ENCODE peak calls at places on chromosomes 3 and 15, in four cellular contexts. One of them, this sample, is unnamed.

GRCh38 chr3:2826453-2826852 is 283.7 kb downstream of the IL5RA start:
- DNase-seq in K562: no peak
- DNase-seq in HepG2: no peak
- DNase-seq in GM12878: no peak
- DNase-seq in this sample: no peak

GRCh38 chr3:128923607-128924385 is 44.4 kb downstream of the ACAD9 start:
- DNase-seq in HepG2: no peak
- DNase-seq in GM12878: no peak
- DNase-seq in K562: no peak
- DNase-seq in this sample: no peak

GRCh38 chr3:135516143-135516542 is 449.4 kb upstream of the PPP2R3A start:
- DNase-seq in GM12878: no peak
- DNase-seq in HepG2: peak; percentile 4
- DNase-seq in K562: peak; percentile 8
- DNase-seq in this sample: peak; percentile 33

GRCh38 chr15:88385078-88385700 is 82.0 kb downstream of the MRPL46 start:
- DNase-seq in HepG2: no peak
- DNase-seq in GM12878: no peak
- DNase-seq in K562: no peak
- DNase-seq in this sample: no peak

GRCh38 chr15:57537072-57537471 is 54.6 kb upstream of the MYZAP start:
- DNase-seq in GM12878: no peak
- DNase-seq in HepG2: peak; percentile 13
- DNase-seq in K562: no peak
- DNase-seq in this sample: no peak

GRCh38 chr3:41477399-41478014 is 278.2 kb downstream of the CTNNB1 start:
- DNase-seq in K562: no peak
- DNase-seq in GM12878: no peak
- DNase-seq in HepG2: peak; percentile 39
- DNase-seq in this sample: no peak

GRCh38 chr3:101150504-101150903 is 157.3 kb upstream of the ABI3BP start:
- DNase-seq in GM12878: no peak
- DNase-seq in K562: no peak
- DNase-seq in HepG2: no peak
- DNase-seq in this sample: no peak

GRCh38 chr3:195546130-195546560 is 3.0 kb upstream of the PPP1R2 start:
- DNase-seq in HepG2: peak; percentile 62
- DNase-seq in GM12878: no peak
- DNase-seq in K562: no peak
- DNase-seq in this sample: no peak

GRCh38 chr3:144181062-144181461 is 209.4 kb downstream of the DIPK2A start:
- DNase-seq in HepG2: no peak
- DNase-seq in GM12878: no peak
- DNase-seq in K562: no peak
- DNase-seq in this sample: no peak

GRCh38 chr3:187130346-187131066 is 8.8 kb downstream of the RPL39L start:
- DNase-seq in GM12878: no peak
- DNase-seq in HepG2: no peak
- DNase-seq in K562: no peak
- DNase-seq in this sample: no peak

GRCh38 chr3:85801955-85802354 is 843.2 kb downstream of the CADM2 start:
- DNase-seq in K562: no peak
- DNase-seq in HepG2: peak; percentile 20
- DNase-seq in GM12878: no peak
- DNase-seq in this sample: peak; percentile 31

GRCh38 chr3:47133641-47134040 is 30.3 kb downstream of the SETD2 start:
- DNase-seq in K562: no peak
- DNase-seq in HepG2: no peak
- DNase-seq in GM12878: no peak
- DNase-seq in this sample: no peak

GRCh38 chr15:87609474-87609873 is 647.1 kb downstream of the NTRK3 start:
- DNase-seq in K562: peak; percentile 33
- DNase-seq in HepG2: no peak
- DNase-seq in GM12878: no peak
- DNase-seq in this sample: no peak

GRCh38 chr15:39030291-39031070 is 465.9 kb upstream of the RASGRP1 start:
- DNase-seq in GM12878: no peak
- DNase-seq in K562: no peak
- DNase-seq in HepG2: no peak
- DNase-seq in this sample: no peak

GRCh38 chr15:93982226-93982641 is 249.1 kb upstream of the MCTP2 start:
- DNase-seq in K562: no peak
- DNase-seq in GM12878: no peak
- DNase-seq in HepG2: no peak
- DNase-seq in this sample: no peak

GRCh38 chr3:168116279-168116678 is 20.6 kb upstream of the GOLIM4 start:
- DNase-seq in GM12878: no peak
- DNase-seq in HepG2: no peak
- DNase-seq in K562: peak; percentile 81
- DNase-seq in this sample: no peak

GRCh38 chr3:160370987-160371857 is 27.8 kb downstream of the IFT80 start:
- DNase-seq in GM12878: no peak
- DNase-seq in K562: no peak
- DNase-seq in HepG2: no peak
- DNase-seq in this sample: no peak

GRCh38 chr3:15982667-15983145 is 184.9 kb upstream of the ANKRD28 start:
- DNase-seq in K562: no peak
- DNase-seq in HepG2: no peak
- DNase-seq in GM12878: no peak
- DNase-seq in this sample: no peak

GRCh38 chr3:108453541-108454057 is 56.8 kb downstream of the MYH15 start:
- DNase-seq in K562: no peak
- DNase-seq in GM12878: no peak
- DNase-seq in HepG2: no peak
- DNase-seq in this sample: no peak

GRCh38 chr15:66149871-66150270 is 103.7 kb downstream of the MEGF11 start:
- DNase-seq in GM12878: no peak
- DNase-seq in K562: no peak
- DNase-seq in HepG2: no peak
- DNase-seq in this sample: no peak

GRCh38 chr3:186054481-186055399 is 54.1 kb downstream of the ETV5 start:
- DNase-seq in HepG2: no peak
- DNase-seq in K562: no peak
- DNase-seq in GM12878: no peak
- DNase-seq in this sample: no peak

GRCh38 chr15:25186906-25187645 is 232.3 kb downstream of the SNRPN start:
- DNase-seq in GM12878: no peak
- DNase-seq in K562: no peak
- DNase-seq in HepG2: no peak
- DNase-seq in this sample: no peak

GRCh38 chr15:40323953-40324937 is 753 bp downstream of the INAFM2 start:
- DNase-seq in GM12878: no peak
- DNase-seq in K562: peak; percentile 39
- DNase-seq in HepG2: no peak
- DNase-seq in this sample: no peak

GRCh38 chr3:72143322-72143721 is 358.4 kb upstream of the PROK2 start:
- DNase-seq in HepG2: peak; percentile 54
- DNase-seq in GM12878: no peak
- DNase-seq in K562: peak; percentile 66
- DNase-seq in this sample: no peak

GRCh38 chr3:150309557-150309956 is 98.5 kb upstream of the TSC22D2 start:
- DNase-seq in K562: no peak
- DNase-seq in GM12878: no peak
- DNase-seq in HepG2: no peak
- DNase-seq in this sample: no peak

GRCh38 chr3:15794303-15794771 is 3.4 kb downstream of the ANKRD28 start:
- DNase-seq in HepG2: no peak
- DNase-seq in K562: peak; percentile 35
- DNase-seq in GM12878: no peak
- DNase-seq in this sample: no peak

GRCh38 chr3:44223274-44223673 is 18.4 kb upstream of the TOPAZ1 start:
- DNase-seq in K562: peak; percentile 39
- DNase-seq in GM12878: no peak
- DNase-seq in HepG2: no peak
- DNase-seq in this sample: no peak

DNA sequence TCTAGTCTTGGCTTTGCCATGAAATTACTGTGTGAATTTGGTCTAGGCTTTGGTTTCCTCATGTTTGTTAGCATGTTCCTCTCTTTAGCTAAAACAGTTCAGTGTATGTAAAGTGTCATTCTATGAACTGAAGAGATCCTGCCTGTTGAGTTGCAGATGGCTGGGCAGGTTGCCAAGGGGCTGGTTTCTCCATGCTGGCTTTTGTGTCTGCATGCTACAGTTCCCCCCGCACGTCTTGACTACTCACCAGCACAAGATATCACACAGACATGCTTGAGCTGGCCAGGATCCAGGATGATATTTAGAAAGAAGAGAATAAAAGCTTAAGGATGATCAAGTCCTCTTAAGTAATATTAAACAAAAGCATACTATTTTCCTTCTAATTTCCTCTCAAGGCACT is 90.2 kb downstream of the CERS3 start:
- DNase-seq in GM12878: peak; percentile 5
- DNase-seq in HepG2: no peak
- DNase-seq in K562: no peak
- DNase-seq in this sample: no peak
- TF ChIP-seq TARDBP in GM12878: no peak
- TF ChIP-seq TARDBP in HepG2: no peak
- TF ChIP-seq TARDBP in K562: no peak
- TF ChIP-seq TARDBP in this sample: no peak

GRCh38 chr15:80095511-80095910 is 36.0 kb downstream of the ZFAND6 start:
- DNase-seq in K562: no peak
- DNase-seq in GM12878: no peak
- DNase-seq in HepG2: no peak
- DNase-seq in this sample: no peak

GRCh38 chr15:80090879-80091503 is 31.5 kb downstream of the ZFAND6 start:
- DNase-seq in HepG2: no peak
- DNase-seq in GM12878: no peak
- DNase-seq in K562: no peak
- DNase-seq in this sample: no peak

GRCh38 chr15:80087104-80087503 is 27.6 kb downstream of the ZFAND6 start:
- DNase-seq in K562: no peak
- DNase-seq in GM12878: no peak
- DNase-seq in HepG2: no peak
- DNase-seq in this sample: no peak

GRCh38 chr15:80093854-80094418 is 34.5 kb downstream of the ZFAND6 start:
- DNase-seq in GM12878: no peak
- DNase-seq in HepG2: no peak
- DNase-seq in K562: peak; percentile 15
- DNase-seq in this sample: peak; percentile 38

DNA sequence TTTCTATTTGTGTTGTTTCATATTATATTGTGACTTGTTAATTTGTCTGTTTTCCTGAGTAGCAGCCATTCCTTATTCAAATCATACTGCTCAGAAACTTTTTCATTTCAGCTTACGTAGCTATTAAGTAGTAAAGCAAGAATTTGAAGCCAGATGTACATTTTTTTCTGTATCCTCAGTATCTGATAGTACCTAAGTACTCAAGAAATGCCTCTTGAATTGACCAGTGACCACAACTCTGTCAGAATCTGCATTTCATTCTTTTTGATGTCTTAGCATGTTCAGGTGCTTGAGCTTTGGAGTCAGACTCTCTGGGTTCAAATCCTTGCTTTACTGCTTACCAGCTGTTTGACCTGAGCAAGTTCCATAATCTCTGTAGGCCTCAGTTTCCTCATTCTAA is 30.6 kb downstream of the ZFAND6 start:
- DNase-seq in GM12878: no peak
- DNase-seq in HepG2: no peak
- DNase-seq in K562: no peak
- DNase-seq in this sample: no peak
- TF ChIP-seq TARDBP in GM12878: no peak
- TF ChIP-seq TARDBP in HepG2: no peak
- TF ChIP-seq TARDBP in K562: no peak
- TF ChIP-seq TARDBP in this sample: no peak

GRCh38 chr3:126556637-126557414 is 1.9 kb downstream of the C3orf22 start:
- DNase-seq in K562: no peak
- DNase-seq in GM12878: no peak
- DNase-seq in HepG2: no peak
- DNase-seq in this sample: no peak

GRCh38 chr3:126555795-126556636 is 2.7 kb downstream of the C3orf22 start:
- DNase-seq in K562: no peak
- DNase-seq in HepG2: no peak
- DNase-seq in GM12878: no peak
- DNase-seq in this sample: no peak

GRCh38 chr3:126552688-126553283 is 5.9 kb downstream of the C3orf22 start:
- DNase-seq in K562: no peak
- DNase-seq in GM12878: no peak
- DNase-seq in HepG2: no peak
- DNase-seq in this sample: no peak

GRCh38 chr3:126553284-126553811 is 5.4 kb downstream of the C3orf22 start:
- DNase-seq in GM12878: no peak
- DNase-seq in K562: no peak
- DNase-seq in HepG2: no peak
- DNase-seq in this sample: no peak

DNA sequence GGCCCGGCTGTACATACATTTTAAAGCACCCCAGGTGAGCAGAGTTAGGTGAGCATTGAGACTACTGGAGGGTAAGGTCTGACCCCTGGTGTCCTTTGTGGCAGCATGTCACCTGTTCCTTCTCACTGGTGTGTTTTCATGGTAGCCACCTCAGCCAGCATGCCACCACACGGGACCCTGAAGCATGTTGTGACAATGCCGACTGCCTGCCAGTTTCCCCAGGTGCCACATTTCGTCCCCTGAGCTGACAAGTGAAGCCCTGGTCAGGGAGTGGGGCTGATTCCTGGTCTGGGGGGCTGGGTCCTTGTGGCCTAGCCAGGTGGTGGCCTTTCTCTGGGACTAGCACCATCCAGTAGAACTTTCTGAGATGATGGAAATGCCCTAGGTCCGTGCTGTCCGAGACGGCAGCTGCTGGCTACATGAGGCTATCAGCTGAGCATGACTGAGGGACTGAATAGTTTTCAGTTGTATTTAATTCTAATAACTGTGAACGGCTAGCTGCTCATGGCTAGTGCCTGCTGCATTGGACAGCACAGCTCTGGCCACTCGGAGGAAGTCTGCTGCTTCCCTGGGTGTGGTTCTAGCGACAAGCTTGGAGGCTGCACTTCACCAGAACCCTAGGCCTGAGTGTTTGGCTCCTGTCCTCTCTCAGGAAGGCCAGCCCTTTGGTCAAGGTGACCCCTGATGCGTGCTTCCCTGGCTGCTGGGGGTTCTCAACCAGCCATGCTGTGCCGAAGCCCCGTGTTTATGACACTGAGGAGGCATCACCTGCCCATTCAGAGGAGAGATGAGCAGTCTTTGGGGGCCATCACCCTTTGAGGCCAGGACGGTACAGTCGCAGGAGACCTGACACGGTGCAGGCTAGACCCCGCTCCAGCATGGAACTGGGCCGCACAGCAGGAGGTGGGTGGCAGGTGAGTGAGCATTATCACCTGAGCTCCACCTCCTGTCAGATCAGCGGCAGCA is 3.9 kb downstream of the C3orf22 start:
- DNase-seq in GM12878: no peak
- DNase-seq in HepG2: peak; percentile 25
- DNase-seq in K562: no peak
- DNase-seq in this sample: no peak
- TF ChIP-seq TARDBP in GM12878: no peak
- TF ChIP-seq TARDBP in HepG2: no peak
- TF ChIP-seq TARDBP in K562: no peak
- TF ChIP-seq TARDBP in this sample: no peak

DNA sequence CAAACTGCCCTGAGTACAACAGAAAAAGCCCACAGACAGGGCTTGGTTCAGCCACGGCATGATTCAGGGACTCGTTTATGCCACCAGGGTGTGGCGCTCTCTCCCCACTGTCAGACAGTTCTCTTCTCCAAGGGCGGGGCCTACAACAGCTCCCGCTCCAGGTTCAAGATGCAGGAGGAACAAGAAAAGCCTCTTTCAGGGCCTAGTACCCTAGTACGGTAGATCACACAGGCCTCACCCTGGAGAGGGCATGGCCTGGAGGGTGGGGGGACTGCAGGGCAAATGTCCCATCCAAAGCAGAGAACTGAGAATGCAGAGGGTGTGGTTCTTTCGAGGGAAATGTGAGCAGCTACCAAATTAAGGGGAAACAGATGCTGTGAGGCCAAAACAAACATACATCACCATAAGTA is 12.0 kb downstream of the MESD start:
- DNase-seq in K562: peak; percentile 81
- DNase-seq in GM12878: no peak
- DNase-seq in HepG2: peak; percentile 35
- DNase-seq in this sample: peak; percentile 85
- TF ChIP-seq TARDBP in K562: no peak
- TF ChIP-seq TARDBP in GM12878: no peak
- TF ChIP-seq TARDBP in HepG2: no peak
- TF ChIP-seq TARDBP in this sample: no peak